ENCODE peak calls at places on chromosome 6, in eight cellular contexts. K is endothelial cell, Z is heart right ventricle, D is pancreas, X is cardiac fibroblast, T is AG04449, P is epithelial cell of esophagus, M is colonic mucosa. W is an unnamed sample.

GRCh38 chr6:126625019-126625418 is 285.1 kb downstream of the CENPW start:
- DNase-seq in K (peak), Z (no peak), D (no peak), X (peak), T (no peak), P (peak), M (no peak), W (no peak)

GRCh38 chr6:42041131-42042055 is 8.9 kb upstream of the TAF8 start:
- DNase-seq in K (no peak), Z (peak), D (no peak), X (peak), T (no peak), P (no peak), M (no peak), W (no peak)

GRCh38 chr6:100553243-100553642 is 88.5 kb upstream of the SIM1 start:
- DNase-seq in K (no peak), Z (no peak), D (no peak), X (no peak), T (no peak), P (no peak), M (no peak), W (no peak)

GRCh38 chr6:161418458-161418945 is 144.6 kb upstream of the AGPAT4 start:
- DNase-seq in K (peak), Z (no peak), D (no peak), X (peak), T (peak), P (peak), M (peak), W (peak)

GRCh38 chr6:3419624-3420272 is 37.1 kb downstream of the SLC22A23 start:
- DNase-seq in K (no peak), Z (no peak), D (no peak), X (peak), T (peak), P (peak), M (no peak), W (peak)

GRCh38 chr6:159645659-159646058 is 47.4 kb downstream of the SOD2 start:
- DNase-seq in K (no peak), Z (no peak), D (no peak), X (peak), T (no peak), P (no peak), M (no peak), W (no peak)

GRCh38 chr6:79466222-79466834 is 70.9 kb downstream of the LCA5 start:
- DNase-seq in K (no peak), Z (no peak), D (no peak), X (peak), T (no peak), P (peak), M (no peak), W (no peak)

GRCh38 chr6:158662607-158663464 is 13.0 kb downstream of the SYTL3 start:
- DNase-seq in K (no peak), Z (no peak), D (no peak), X (peak), T (no peak), P (no peak), M (no peak), W (peak)

GRCh38 chr6:13268914-13269532 is 59.3 kb downstream of the TBC1D7 start:
- DNase-seq in K (no peak), Z (no peak), D (no peak), X (peak), T (peak), P (peak), M (no peak), W (peak)

GRCh38 chr6:168264593-168265335 is 54.8 kb downstream of the DACT2 start:
- DNase-seq in K (no peak), Z (no peak), D (no peak), X (peak), T (no peak), P (peak), M (peak), W (no peak)

GRCh38 chr6:165659945-165660862 is 2.8 kb downstream of the PDE10A start:
- DNase-seq in K (peak), Z (peak), D (no peak), X (peak), T (no peak), P (peak), M (no peak), W (no peak)

GRCh38 chr6:168536196-168536595 is 95.2 kb downstream of the SMOC2 start:
- DNase-seq in K (no peak), Z (no peak), D (no peak), X (no peak), T (no peak), P (no peak), M (no peak), W (no peak)

GRCh38 chr6:134619789-134620188 is 301.9 kb upstream of the SGK1 start:
- DNase-seq in K (no peak), Z (no peak), D (no peak), X (peak), T (peak), P (peak), M (no peak), W (no peak)

GRCh38 chr6:31795616-31796298 is at the start of gene VARS1:
- DNase-seq in K (peak), Z (peak), D (peak), X (peak), T (no peak), P (peak), M (peak), W (peak)

GRCh38 chr6:154932562-154933027 is 62.5 kb upstream of the TIAM2 start:
- DNase-seq in K (no peak), Z (no peak), D (no peak), X (peak), T (peak), P (peak), M (no peak), W (peak)

GRCh38 chr6:45647341-45648138 is 269.8 kb upstream of the SUPT3H start:
- DNase-seq in K (no peak), Z (no peak), D (no peak), X (peak), T (no peak), P (peak), M (no peak), W (no peak)

GRCh38 chr6:26064619-26065257 is 22.5 kb upstream of the HFE start:
- DNase-seq in K (peak), Z (no peak), D (no peak), X (peak), T (no peak), P (peak), M (peak), W (no peak)

GRCh38 chr6:157157228-157157627 is 166.1 kb downstream of the TMEM242 start:
- DNase-seq in K (no peak), Z (no peak), D (no peak), X (no peak), T (no peak), P (no peak), M (no peak), W (no peak)

GRCh38 chr6:29924731-29925130 is 17.6 kb upstream of the HLA-A start:
- DNase-seq in K (no peak), Z (no peak), D (no peak), X (no peak), T (no peak), P (peak), M (peak), W (no peak)

GRCh38 chr6:136788069-136788902 is 4.0 kb downstream of the MAP3K5 start:
- DNase-seq in K (no peak), Z (no peak), D (no peak), X (peak), T (no peak), P (peak), M (no peak), W (peak)

GRCh38 chr6:56491606-56492328 is 150.9 kb downstream of the DST start:
- DNase-seq in K (no peak), Z (no peak), D (no peak), X (peak), T (no peak), P (peak), M (no peak), W (no peak)

GRCh38 chr6:115545410-115545986 is 515.2 kb downstream of the FRK start:
- DNase-seq in K (peak), Z (peak), D (peak), X (no peak), T (no peak), P (no peak), M (no peak), W (no peak)

GRCh38 chr6:15355683-15356099 is 109.8 kb downstream of the JARID2 start:
- DNase-seq in K (no peak), Z (no peak), D (no peak), X (no peak), T (no peak), P (no peak), M (no peak), W (no peak)

GRCh38 chr6:41358503-41358902 is 23.1 kb downstream of the NCR2 start:
- DNase-seq in K (no peak), Z (no peak), D (no peak), X (no peak), T (no peak), P (no peak), M (no peak), W (no peak)

GRCh38 chr6:139380168-139380567 is 5.7 kb upstream of the CITED2 start:
- DNase-seq in K (no peak), Z (no peak), D (no peak), X (no peak), T (no peak), P (no peak), M (no peak), W (no peak)

GRCh38 chr6:79710127-79710526 is 79.0 kb downstream of the SH3BGRL2 start:
- DNase-seq in K (no peak), Z (no peak), D (no peak), X (no peak), T (no peak), P (no peak), M (no peak), W (no peak)

GRCh38 chr6:117265425-117266266 is at the start of gene VGLL2:
- DNase-seq in K (peak), Z (peak), D (peak), X (peak), T (no peak), P (peak), M (peak), W (no peak)

GRCh38 chr6:135796884-135797283 is 54.6 kb upstream of the PDE7B start:
- DNase-seq in K (no peak), Z (no peak), D (no peak), X (peak), T (no peak), P (no peak), M (no peak), W (no peak)

DNA sequence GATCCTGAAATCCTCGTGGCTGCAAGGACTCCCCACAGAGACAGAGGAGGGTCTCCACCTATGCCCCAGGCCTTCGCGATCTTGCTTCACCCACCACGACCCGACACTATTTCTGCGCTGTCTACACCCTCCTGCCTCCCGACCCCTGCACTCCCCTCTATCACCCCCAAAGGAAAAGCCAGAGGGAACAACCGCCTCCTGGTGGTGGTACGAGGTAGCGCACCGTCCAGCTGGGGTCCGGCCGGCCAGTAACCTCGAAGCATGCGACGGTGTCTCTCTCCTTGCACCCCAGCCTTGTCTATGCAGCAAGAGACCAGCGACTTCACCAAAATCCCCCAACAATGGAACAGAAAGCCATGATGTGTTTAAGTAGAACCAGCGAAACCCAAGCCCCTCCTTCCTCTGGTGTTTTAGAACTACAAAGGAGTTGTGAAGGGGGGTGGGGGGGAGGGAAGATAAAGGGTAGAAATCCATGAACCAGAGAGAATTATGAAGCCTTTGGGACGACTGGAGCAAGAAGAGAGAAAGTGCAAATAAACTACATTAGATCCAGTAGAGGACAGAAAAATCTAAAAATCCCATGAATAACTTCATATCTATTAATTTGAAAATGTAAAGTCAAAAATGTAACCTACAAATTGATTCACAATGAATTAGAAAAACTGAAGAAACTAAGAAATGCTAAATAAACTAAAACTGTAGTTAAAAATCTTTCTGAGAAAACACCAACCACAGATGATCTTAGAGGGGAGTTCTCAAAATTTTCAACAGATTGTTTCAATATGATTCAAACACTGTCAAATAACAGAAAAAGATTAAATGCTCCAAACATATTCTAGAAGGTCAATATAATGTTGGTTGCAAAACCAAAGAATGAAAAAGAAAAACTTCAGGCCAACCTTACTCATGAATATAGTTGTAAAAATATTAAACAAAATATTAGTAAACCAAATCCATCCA is 168.0 kb downstream of the CDK19 start:
- DNase-seq in K (no peak), Z (no peak), D (no peak), X (no peak), T (no peak), P (no peak), M (no peak), W (no peak)
- TF ChIP-seq CTCF in K (peak), Z (no peak), D (no peak), X (peak), T (peak), P (peak), M (no peak), W (peak)

GRCh38 chr6:52663935-52664184 is 7.1 kb upstream of the TMEM14A start:
- DNase-seq in K (no peak), Z (no peak), D (no peak), X (no peak), T (no peak), P (no peak), M (no peak), W (no peak)
- TF ChIP-seq CTCF in K (no peak), Z (no peak), D (peak), X (no peak), T (no peak), P (no peak), M (peak), W (no peak)

GRCh38 chr6:106115231-106115630 is 29.1 kb downstream of the PRDM1 start:
- DNase-seq in K (no peak), Z (no peak), D (no peak), X (no peak), T (no peak), P (no peak), M (no peak), W (no peak)

GRCh38 chr6:106116125-106116524 is 30.0 kb downstream of the PRDM1 start:
- DNase-seq in K (no peak), Z (peak), D (no peak), X (peak), T (no peak), P (peak), M (no peak), W (no peak)

GRCh38 chr6:106119526-106119925 is 33.4 kb downstream of the PRDM1 start:
- DNase-seq in K (no peak), Z (no peak), D (no peak), X (no peak), T (no peak), P (peak), M (peak), W (no peak)

GRCh38 chr6:106118835-106119443 is 32.8 kb downstream of the PRDM1 start:
- DNase-seq in K (no peak), Z (no peak), D (no peak), X (no peak), T (no peak), P (no peak), M (no peak), W (no peak)

DNA sequence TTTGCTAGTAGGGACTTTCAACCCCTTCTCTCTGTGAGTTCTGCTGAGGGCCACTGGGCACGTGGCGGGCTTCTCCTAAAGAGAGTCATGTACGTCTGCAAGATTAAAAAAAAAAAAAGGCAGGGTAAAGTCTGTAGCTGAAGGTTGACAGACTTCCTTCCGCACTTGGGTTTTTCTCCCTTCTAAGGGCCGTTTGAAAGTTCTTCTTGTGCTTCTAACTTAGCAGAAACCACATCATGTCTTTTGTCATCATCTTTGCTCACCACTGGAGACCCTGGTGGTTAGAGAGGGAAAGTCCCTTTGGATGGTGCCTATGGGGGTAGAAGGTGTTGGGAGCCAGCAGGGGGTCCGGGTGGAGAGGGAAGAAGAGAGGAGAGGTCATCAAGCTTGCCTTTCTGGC is 31.4 kb downstream of the PRDM1 start:
- DNase-seq in K (no peak), Z (no peak), D (no peak), X (no peak), T (no peak), P (no peak), M (no peak), W (no peak)
- TF ChIP-seq CTCF in K (no peak), Z (no peak), D (no peak), X (no peak), T (no peak), P (no peak), M (no peak), W (no peak)

GRCh38 chr6:51934098-51934497 is 153.3 kb downstream of the PKHD1 start:
- DNase-seq in K (peak), Z (no peak), D (no peak), X (no peak), T (no peak), P (no peak), M (no peak), W (no peak)
- TF ChIP-seq CTCF in K (peak), Z (no peak), D (no peak), X (no peak), T (no peak), P (peak), M (no peak), W (peak)

GRCh38 chr6:17088091-17088611 is 13.7 kb upstream of the STMND1 start:
- DNase-seq in K (no peak), Z (no peak), D (no peak), X (no peak), T (no peak), P (no peak), M (no peak), W (no peak)

GRCh38 chr6:17091122-17091521 is 10.7 kb upstream of the STMND1 start:
- DNase-seq in K (no peak), Z (no peak), D (no peak), X (no peak), T (no peak), P (peak), M (no peak), W (no peak)

GRCh38 chr6:17081860-17082508 is 19.9 kb upstream of the STMND1 start:
- DNase-seq in K (no peak), Z (no peak), D (no peak), X (no peak), T (no peak), P (no peak), M (no peak), W (no peak)

GRCh38 chr6:17083397-17083796 is 18.5 kb upstream of the STMND1 start:
- DNase-seq in K (no peak), Z (no peak), D (no peak), X (no peak), T (no peak), P (no peak), M (no peak), W (no peak)

GRCh38 chr6:17086469-17086868 is 15.4 kb upstream of the STMND1 start:
- DNase-seq in K (peak), Z (no peak), D (no peak), X (peak), T (peak), P (peak), M (peak), W (peak)
- TF ChIP-seq CTCF in K (peak), Z (peak), D (peak), X (peak), T (peak), P (peak), M (peak), W (peak)

DNA sequence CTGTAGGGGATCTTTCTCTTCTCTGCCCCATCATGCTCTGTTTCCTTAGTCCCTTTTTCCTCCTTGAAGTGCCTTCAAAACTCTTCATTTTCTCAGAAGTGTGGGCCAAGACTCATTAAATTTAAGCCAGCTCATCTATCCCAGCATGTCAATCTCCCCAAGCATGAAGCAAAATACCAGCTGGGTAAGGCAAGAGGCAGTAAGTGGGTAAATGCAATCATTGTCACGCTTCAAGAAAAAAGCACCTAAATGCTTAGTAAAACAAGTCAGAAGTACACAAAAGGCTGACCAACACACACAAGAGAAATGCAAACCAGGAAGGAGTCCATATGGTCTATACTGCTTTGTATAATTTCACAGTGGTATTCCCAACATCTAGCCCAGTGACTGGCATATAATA is 61.5 kb downstream of the COL12A1 start:
- DNase-seq in K (no peak), Z (no peak), D (no peak), X (no peak), T (no peak), P (no peak), M (no peak), W (no peak)
- TF ChIP-seq CTCF in K (no peak), Z (no peak), D (no peak), X (no peak), T (no peak), P (no peak), M (no peak), W (no peak)

GRCh38 chr6:149473080-149474052 is 11.4 kb downstream of the ZC3H12D start:
- DNase-seq in K (no peak), Z (no peak), D (no peak), X (no peak), T (no peak), P (peak), M (peak), W (no peak)
- TF ChIP-seq CTCF in K (no peak), Z (no peak), D (no peak), X (no peak), T (no peak), P (peak), M (no peak), W (no peak)